ENCODE peak calls at places on chromosomes 12 and 14, in seven cellular contexts. I is K562, M is GM23338, G is GM12878, J is SK-N-SH, Y is HCT116, P is HepG2. Z is an unnamed sample. For H3K36me3, the result is how much of the 10 kb centered on the place peaks cover.

GRCh38 chr12:44873898-44874297 is 2.2 kb downstream of the NELL2 start:
- DNase-seq in I (no peak), M (peak), G (no peak), J (peak), Y (peak), P (no peak), Z (no peak)

GRCh38 chr14:105924951-105925591 is 398.7 kb downstream of the TMEM121 start:
- DNase-seq in I (no peak), M (no peak), G (no peak), J (no peak), Y (no peak), P (no peak), Z (no peak)

GRCh38 chr12:10409387-10409786 is at the start of gene KLRC4:
- DNase-seq in I (no peak), M (no peak), G (no peak), J (no peak), Y (peak), P (no peak), Z (no peak)

GRCh38 chr12:55823419-55823818 is 5.6 kb downstream of the ORMDL2 start:
- DNase-seq in I (no peak), M (no peak), G (no peak), J (no peak), Y (no peak), P (peak), Z (no peak)

GRCh38 chr14:52299692-52300278 is 14.3 kb upstream of the PTGER2 start:
- DNase-seq in I (peak), M (peak), G (no peak), J (peak), Y (peak), P (peak), Z (peak)

GRCh38 chr12:87385322-87385721 is 643.9 kb downstream of the C12orf50 start:
- DNase-seq in I (no peak), M (no peak), G (no peak), J (no peak), Y (no peak), P (no peak), Z (no peak)

GRCh38 chr14:57729208-57730187 is 136.4 kb downstream of the SLC35F4 start:
- DNase-seq in I (no peak), M (peak), G (no peak), J (no peak), Y (no peak), P (no peak), Z (no peak)

GRCh38 chr12:125878483-125878882 is 813.2 kb downstream of the AACS start:
- DNase-seq in I (no peak), M (no peak), G (no peak), J (no peak), Y (no peak), P (no peak), Z (no peak)

GRCh38 chr14:54691525-54692260 is 124.8 kb downstream of the SAMD4A start:
- DNase-seq in I (peak), M (peak), G (no peak), J (peak), Y (peak), P (peak), Z (peak)

GRCh38 chr12:8742501-8742900 is 44.7 kb downstream of the RIMKLB start:
- DNase-seq in I (no peak), M (no peak), G (no peak), J (no peak), Y (no peak), P (no peak), Z (no peak)

GRCh38 chr14:103443106-103443505 is 57.9 kb downstream of the MARK3 start:
- DNase-seq in I (no peak), M (no peak), G (no peak), J (no peak), Y (no peak), P (no peak), Z (no peak)

GRCh38 chr12:54371328-54372112 is 7.2 kb upstream of the GPR84 start:
- DNase-seq in I (no peak), M (no peak), G (no peak), J (peak), Y (no peak), P (no peak), Z (no peak)

GRCh38 chr12:32353540-32353939 is 45.8 kb upstream of the FGD4 start:
- DNase-seq in I (no peak), M (no peak), G (no peak), J (no peak), Y (no peak), P (no peak), Z (no peak)

GRCh38 chr14:77033622-77034521 is 5.4 kb upstream of the IRF2BPL start:
- DNase-seq in I (no peak), M (peak), G (peak), J (peak), Y (no peak), P (peak), Z (no peak)

GRCh38 chr14:53894456-53894855 is 62.2 kb downstream of the BMP4 start:
- DNase-seq in I (no peak), M (no peak), G (no peak), J (no peak), Y (no peak), P (no peak), Z (no peak)

GRCh38 chr12:55188974-55189556 is 31.8 kb upstream of the OR10A7 start:
- DNase-seq in I (peak), M (peak), G (peak), J (peak), Y (peak), P (peak), Z (peak)

GRCh38 chr14:92173668-92174067 is 51.9 kb downstream of the CPSF2 start:
- DNase-seq in I (no peak), M (no peak), G (no peak), J (no peak), Y (no peak), P (no peak), Z (no peak)

GRCh38 chr14:101623685-101624444 is 62.6 kb downstream of the DIO3 start:
- DNase-seq in I (no peak), M (peak), G (no peak), J (peak), Y (no peak), P (no peak), Z (no peak)

GRCh38 chr12:68638721-68639395 is 28.2 kb downstream of the RAP1B start:
- DNase-seq in I (no peak), M (no peak), G (no peak), J (no peak), Y (no peak), P (no peak), Z (no peak)

DNA sequence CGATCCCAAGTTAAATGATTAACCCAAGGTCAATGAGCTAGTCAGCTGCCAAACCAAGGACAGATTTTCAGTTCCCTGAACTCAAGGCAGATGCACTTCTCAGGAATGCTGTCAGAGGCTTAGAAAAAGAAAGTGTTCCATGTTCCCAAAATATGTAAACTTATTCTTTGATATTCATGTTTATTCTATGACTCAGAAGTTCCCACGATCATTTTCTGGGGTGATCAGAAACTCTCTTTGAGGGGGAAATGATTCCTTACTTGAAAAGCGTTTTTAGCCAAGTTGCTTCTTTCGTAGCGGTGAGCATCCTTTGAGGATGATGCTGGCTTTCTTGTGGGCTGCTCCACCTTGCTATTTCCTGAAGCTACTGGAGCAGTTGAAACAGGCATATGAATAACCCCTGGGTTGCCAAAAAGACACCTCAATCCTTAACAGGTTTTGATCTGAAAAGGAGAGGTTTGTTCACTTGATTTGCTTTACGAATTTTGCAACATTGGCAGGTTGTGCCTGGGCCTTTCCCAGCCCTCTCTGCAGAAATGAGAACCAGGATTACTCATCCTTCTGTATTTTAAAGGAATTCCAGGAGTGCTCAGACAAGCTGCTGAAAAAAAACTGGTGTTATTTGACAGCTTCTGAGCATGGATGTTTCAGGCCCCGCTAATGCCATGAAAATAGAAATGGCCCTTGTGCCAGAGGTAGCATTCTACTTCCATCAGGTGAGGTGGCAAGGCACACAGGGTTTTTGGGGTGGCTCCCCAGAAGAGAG is 121.4 kb upstream of the HIF1A start:
- DNase-seq in I (no peak), M (no peak), G (no peak), J (no peak), Y (no peak), P (no peak), Z (no peak)
- TF ChIP-seq REST in I (no peak), M (no peak), G (no peak), J (no peak), Y (no peak), P (no peak), Z (no peak)

GRCh38 chr14:32007755-32008374 is 69.2 kb upstream of the ARHGAP5 start:
- DNase-seq in I (no peak), M (no peak), G (no peak), J (no peak), Y (no peak), P (no peak), Z (no peak)
- H3K27ac ChIP-seq in I (no peak), M (no peak), G (no peak), J (no peak), Y (no peak), P (no peak), Z (no peak)

GRCh38 chr12:56935752-56936151 is 1.5 kb upstream of the SDR9C7 start:
- DNase-seq in I (no peak), M (no peak), G (no peak), J (no peak), Y (no peak), P (no peak), Z (no peak)
- H3K36me3 ChIP-seq in I (under half), M (under half), G (under half), J (under half), Y (under half), P (under half), Z (under half)

GRCh38 chr12:49502590-49502989 is 36.2 kb upstream of the KCNH3 start:
- DNase-seq in I (no peak), M (no peak), G (no peak), J (no peak), Y (no peak), P (no peak), Z (no peak)

GRCh38 chr12:49507139-49507538 is 31.7 kb upstream of the KCNH3 start:
- DNase-seq in I (no peak), M (no peak), G (no peak), J (no peak), Y (peak), P (no peak), Z (no peak)

GRCh38 chr12:49505672-49506071 is 33.2 kb upstream of the KCNH3 start:
- DNase-seq in I (no peak), M (no peak), G (no peak), J (no peak), Y (no peak), P (no peak), Z (no peak)

GRCh38 chr12:49501895-49502294 is 36.9 kb upstream of the KCNH3 start:
- DNase-seq in I (no peak), M (no peak), G (no peak), J (no peak), Y (no peak), P (no peak), Z (no peak)

DNA sequence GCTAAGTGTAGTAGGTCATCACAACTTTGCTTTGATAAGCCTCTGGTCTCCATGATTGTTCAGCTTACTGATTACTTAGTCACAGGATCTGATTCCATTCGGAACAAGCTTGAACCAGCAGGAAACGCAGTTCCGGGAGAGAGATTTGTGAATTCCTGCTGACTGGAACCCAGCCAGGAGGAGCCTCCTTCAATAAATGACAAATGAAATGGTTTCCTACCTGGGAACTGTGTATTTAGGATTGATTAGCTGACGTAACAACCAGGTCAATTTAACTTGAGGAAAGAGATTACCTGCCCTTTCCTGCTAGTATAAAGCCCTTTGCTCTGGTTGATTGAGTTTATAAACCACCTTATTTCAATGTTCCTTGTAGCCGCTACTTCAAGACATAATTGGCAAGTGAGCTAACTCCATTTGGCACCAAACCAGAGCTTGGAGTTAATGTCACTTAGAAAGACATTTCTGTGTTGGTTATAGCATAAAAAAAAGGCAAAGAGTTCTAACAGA is 35.1 kb upstream of the KCNH3 start:
- DNase-seq in I (no peak), M (peak), G (no peak), J (no peak), Y (peak), P (no peak), Z (no peak)
- TF ChIP-seq REST in I (no peak), M (no peak), G (no peak), J (no peak), Y (no peak), P (no peak), Z (no peak)

GRCh38 chr12:65881965-65882413 is 57.7 kb downstream of the HMGA2 start:
- DNase-seq in I (no peak), M (peak), G (no peak), J (no peak), Y (no peak), P (no peak), Z (no peak)

GRCh38 chr12:65881348-65881961 is 57.2 kb downstream of the HMGA2 start:
- DNase-seq in I (no peak), M (peak), G (no peak), J (no peak), Y (no peak), P (no peak), Z (no peak)

GRCh38 chr12:65885312-65885711 is 61.0 kb downstream of the HMGA2 start:
- DNase-seq in I (no peak), M (no peak), G (no peak), J (no peak), Y (no peak), P (no peak), Z (no peak)

GRCh38 chr12:65879878-65880277 is 55.6 kb downstream of the HMGA2 start:
- DNase-seq in I (no peak), M (no peak), G (no peak), J (no peak), Y (no peak), P (no peak), Z (no peak)

GRCh38 chr12:65882504-65882903 is 58.2 kb downstream of the HMGA2 start:
- DNase-seq in I (no peak), M (no peak), G (no peak), J (no peak), Y (no peak), P (no peak), Z (no peak)
- H3K27ac ChIP-seq in I (no peak), M (no peak), G (no peak), J (peak), Y (peak), P (peak), Z (peak)

DNA sequence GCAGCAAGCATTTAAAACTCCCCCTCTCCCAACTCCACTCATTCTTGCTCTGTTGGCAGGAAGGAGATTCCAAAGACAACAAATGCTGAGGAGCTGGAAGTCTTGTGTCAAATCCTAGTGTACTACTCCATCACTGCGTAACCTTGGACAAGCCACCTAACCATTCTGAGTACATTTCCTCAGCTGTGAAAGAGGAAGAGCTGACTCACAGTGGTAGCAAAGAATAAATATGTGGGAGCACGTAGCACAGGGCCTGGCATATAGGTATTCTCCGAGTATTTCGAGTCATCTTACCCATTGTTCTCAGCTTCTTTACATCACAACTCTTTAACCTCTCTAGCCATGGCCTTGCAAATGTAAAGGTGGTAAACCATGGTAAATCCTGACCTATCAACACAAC is 28.7 kb downstream of the EGLN3 start:
- DNase-seq in I (no peak), M (peak), G (no peak), J (no peak), Y (no peak), P (no peak), Z (no peak)
- H3K36me3 ChIP-seq in I (under half), M (under half), G (under half), J (under half), Y (under half), P (under half), Z (under half)

GRCh38 chr12:105679982-105680381 is 349.5 kb downstream of the C12orf75 start:
- DNase-seq in I (no peak), M (no peak), G (no peak), J (no peak), Y (no peak), P (no peak), Z (no peak)

GRCh38 chr12:105681341-105681740 is 350.9 kb downstream of the C12orf75 start:
- DNase-seq in I (no peak), M (no peak), G (no peak), J (no peak), Y (no peak), P (no peak), Z (no peak)

GRCh38 chr12:105674871-105675699 is 344.6 kb downstream of the C12orf75 start:
- DNase-seq in I (no peak), M (no peak), G (no peak), J (no peak), Y (no peak), P (no peak), Z (no peak)

GRCh38 chr12:105676694-105677093 is 346.2 kb downstream of the C12orf75 start:
- DNase-seq in I (no peak), M (no peak), G (no peak), J (no peak), Y (no peak), P (no peak), Z (no peak)

DNA sequence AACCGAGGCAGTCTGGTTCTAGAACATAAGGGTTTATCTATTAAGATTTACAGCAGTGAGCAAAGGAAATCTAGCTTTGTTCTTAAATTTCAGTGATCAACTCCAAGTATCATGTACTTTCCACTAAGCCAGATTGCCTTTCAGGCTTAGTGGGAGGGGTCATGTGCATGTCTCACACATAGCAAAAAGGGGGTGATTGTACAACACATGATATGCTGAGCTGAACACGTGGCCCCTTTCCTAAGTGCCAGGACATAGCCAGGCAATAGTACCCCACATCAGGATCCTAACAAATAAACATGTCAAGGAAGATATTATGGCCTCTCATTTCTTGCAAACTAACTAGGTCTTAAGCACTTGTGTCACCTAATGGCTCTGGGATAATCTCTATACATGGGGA is 347.2 kb downstream of the C12orf75 start:
- DNase-seq in I (no peak), M (no peak), G (no peak), J (no peak), Y (no peak), P (no peak), Z (no peak)
- TF ChIP-seq REST in I (no peak), M (no peak), G (no peak), J (no peak), Y (no peak), P (no peak), Z (no peak)

DNA sequence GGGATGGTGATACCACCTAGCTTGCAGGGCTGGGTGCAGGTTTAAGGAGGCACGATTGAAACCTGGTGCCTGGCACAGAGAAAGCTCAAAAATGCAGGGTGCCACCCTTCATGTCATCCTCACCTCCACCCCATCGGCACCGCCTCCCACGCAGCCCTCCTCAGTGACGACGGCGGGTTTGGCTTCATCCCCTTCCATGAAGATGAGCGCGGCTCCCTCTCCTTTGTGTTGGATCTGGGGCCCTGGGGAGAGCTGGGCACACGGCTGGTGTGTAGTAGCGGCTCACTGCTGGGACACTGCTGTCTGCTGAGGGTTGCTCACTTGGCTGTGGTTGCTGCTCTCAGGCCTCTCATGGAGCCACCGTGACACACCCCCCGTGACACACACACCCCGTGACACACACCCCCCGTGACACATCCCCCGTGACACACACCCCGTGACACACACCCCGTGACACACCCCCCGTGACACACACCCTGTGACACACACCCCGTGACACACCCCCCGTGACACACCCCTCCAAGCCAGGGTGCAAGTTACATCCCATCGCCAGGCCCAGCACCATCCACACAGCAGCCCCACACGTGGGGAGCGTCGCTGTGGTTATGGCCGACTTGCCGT is 42.9 kb upstream of the FZD10 start:
- DNase-seq in I (no peak), M (no peak), G (no peak), J (no peak), Y (no peak), P (no peak), Z (no peak)
- H3K27ac ChIP-seq in I (no peak), M (no peak), G (no peak), J (no peak), Y (no peak), P (no peak), Z (no peak)

DNA sequence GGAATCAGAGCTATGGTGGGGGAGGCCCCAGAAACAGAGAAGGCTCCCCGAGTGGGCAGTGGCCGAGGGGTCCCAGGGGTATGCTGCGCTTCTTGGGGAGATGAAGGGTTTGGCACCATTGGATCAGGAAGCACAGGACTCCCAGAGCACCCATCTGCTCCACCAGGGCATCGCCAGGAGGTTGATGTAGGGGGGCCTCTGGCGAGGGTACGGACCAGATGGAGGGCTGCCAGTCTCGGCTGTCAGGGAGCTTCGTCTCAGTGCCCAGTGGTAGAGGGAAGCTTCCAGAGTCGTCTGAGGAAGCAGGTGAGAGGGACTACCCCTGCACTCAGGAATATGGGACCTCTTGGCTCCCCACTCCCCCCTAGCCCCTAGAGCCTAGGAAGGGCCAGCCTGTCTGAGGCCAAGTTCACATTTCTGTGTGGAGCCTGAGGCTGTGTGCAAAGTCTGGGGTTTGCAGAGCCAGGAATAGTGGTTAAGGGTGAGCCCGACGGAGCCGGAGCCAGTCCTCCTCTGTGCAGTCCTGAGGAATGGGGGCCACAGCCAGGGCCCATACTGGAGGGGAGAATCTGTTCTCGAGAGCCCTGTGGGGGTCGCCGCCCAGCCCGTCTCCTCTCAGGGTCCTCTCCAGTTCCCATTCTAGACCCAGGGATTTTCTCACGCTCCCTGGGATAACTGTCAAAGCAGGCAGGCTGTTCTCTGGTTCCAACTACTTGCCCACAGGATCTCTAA is 10.2 kb downstream of the SLC48A1 start:
- DNase-seq in I (no peak), M (no peak), G (no peak), J (no peak), Y (no peak), P (no peak), Z (no peak)
- H3K36me3 ChIP-seq in I (half or more), M (under half), G (under half), J (under half), Y (under half), P (under half), Z (under half)